ENCODE peak calls at places on chromosome X, in four cellular contexts. C, P, E and H are unnamed samples.

GRCh38 chrX:10048695-10049094 is 81.5 kb downstream of the CLDN34 start:
- DNase-seq in C (no peak), P (no peak), E (no peak), H (no peak)

GRCh38 chrX:69031971-69032391 is 133.3 kb downstream of the PJA1 start:
- DNase-seq in C (no peak), P (no peak), E (peak), H (no peak)

GRCh38 chrX:44874481-44875184 is 1.6 kb downstream of the KDM6A start:
- DNase-seq in C (peak), P (peak), E (no peak), H (no peak)

GRCh38 chrX:8939344-8939743 is 94.6 kb downstream of the FAM9B start:
- DNase-seq in C (no peak), P (no peak), E (no peak), H (no peak)

GRCh38 chrX:39242187-39242586 is 440.9 kb downstream of the MID1IP1 start:
- DNase-seq in C (peak), P (peak), E (no peak), H (peak)

GRCh38 chrX:106933538-106933961 is 13.3 kb downstream of the CLDN2 start:
- DNase-seq in C (no peak), P (peak), E (no peak), H (no peak)

GRCh38 chrX:150635952-150636351 is 57.2 kb upstream of the MTMR1 start:
- DNase-seq in C (no peak), P (no peak), E (no peak), H (no peak)

GRCh38 chrX:119757979-119758681 is at the start of gene SOWAHD:
- DNase-seq in C (peak), P (peak), E (peak), H (peak)

GRCh38 chrX:27086221-27086620 is 376.9 kb downstream of the PPP4R3C start:
- DNase-seq in C (no peak), P (no peak), E (no peak), H (no peak)

GRCh38 chrX:37692918-37693317 is 7.3 kb downstream of the XK start:
- DNase-seq in C (no peak), P (no peak), E (no peak), H (no peak)

GRCh38 chrX:138128025-138128671 is 562.2 kb downstream of the ZIC3 start:
- DNase-seq in C (peak), P (peak), E (peak), H (no peak)

GRCh38 chrX:108224727-108225455 is 133.3 kb downstream of the ATG4A start:
- DNase-seq in C (peak), P (peak), E (no peak), H (peak)

GRCh38 chrX:35006361-35006760 is 63.8 kb downstream of the FAM47B start:
- DNase-seq in C (no peak), P (no peak), E (no peak), H (no peak)

GRCh38 chrX:53089224-53089842 is 4.6 kb upstream of the KANTR start:
- DNase-seq in C (peak), P (peak), E (no peak), H (peak)

GRCh38 chrX:120452131-120452530 is 17.0 kb downstream of the LAMP2 start:
- DNase-seq in C (no peak), P (peak), E (peak), H (peak)

GRCh38 chrX:40197071-40197470 is 99.3 kb upstream of the BCOR start:
- DNase-seq in C (peak), P (no peak), E (no peak), H (no peak)

GRCh38 chrX:123923211-123923610 is 38.3 kb upstream of the STAG2 start:
- DNase-seq in C (no peak), P (no peak), E (no peak), H (no peak)

GRCh38 chrX:78131117-78131516 is 8.3 kb downstream of the TAF9B start:
- DNase-seq in C (no peak), P (no peak), E (no peak), H (no peak)

GRCh38 chrX:151814767-151815166 is 80.2 kb downstream of the CNGA2 start:
- DNase-seq in C (no peak), P (no peak), E (no peak), H (no peak)

GRCh38 chrX:101417981-101418841 is 10.2 kb downstream of the HNRNPH2 start:
- DNase-seq in C (no peak), P (peak), E (peak), H (peak)

GRCh38 chrX:101759000-101759399 is 99.3 kb upstream of the ARMCX2 start:
- DNase-seq in C (peak), P (peak), E (peak), H (peak)

GRCh38 chrX:103879339-103879738 is 47.3 kb upstream of the RAB9B start:
- DNase-seq in C (no peak), P (no peak), E (no peak), H (no peak)

GRCh38 chrX:46759645-46759974 is 692 bp upstream of the SLC9A7 start:
- DNase-seq in C (no peak), P (peak), E (no peak), H (no peak)

DNA sequence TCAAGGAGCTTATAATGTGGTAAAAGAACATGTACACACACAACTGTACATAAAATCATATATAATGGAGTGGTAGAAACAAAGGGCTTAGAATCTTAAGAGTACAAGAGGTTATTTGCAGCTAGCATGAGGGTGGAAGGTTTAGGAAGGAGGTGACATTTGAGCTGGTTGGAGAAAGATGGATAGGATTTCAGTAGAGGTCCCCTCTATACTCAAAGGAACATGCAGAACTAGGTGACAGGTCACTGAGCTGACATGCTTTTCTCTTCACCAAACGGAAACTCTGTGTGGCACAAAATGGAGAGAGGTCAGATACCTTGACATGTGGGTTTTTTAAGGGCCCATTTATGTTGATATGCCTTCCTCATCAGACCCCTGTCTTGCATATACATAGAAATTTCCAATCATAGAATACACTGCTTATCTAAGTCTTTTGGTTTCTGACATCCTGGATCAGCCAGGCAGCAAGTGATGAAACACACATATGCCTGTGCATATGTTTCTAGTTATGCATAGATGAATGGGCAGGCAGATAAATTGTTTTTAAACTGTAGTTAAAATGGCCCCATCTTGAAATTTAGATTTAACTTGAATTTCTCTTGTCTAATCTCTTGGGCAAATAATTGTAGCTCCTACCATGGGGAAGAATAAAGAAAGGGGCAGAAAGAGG is 29.3 kb downstream of the CLCN5 start:
- DNase-seq in C (no peak), P (peak), E (no peak), H (no peak)
- TF ChIP-seq TEAD4 in C (no peak), P (no peak), E (no peak), H (no peak)

DNA sequence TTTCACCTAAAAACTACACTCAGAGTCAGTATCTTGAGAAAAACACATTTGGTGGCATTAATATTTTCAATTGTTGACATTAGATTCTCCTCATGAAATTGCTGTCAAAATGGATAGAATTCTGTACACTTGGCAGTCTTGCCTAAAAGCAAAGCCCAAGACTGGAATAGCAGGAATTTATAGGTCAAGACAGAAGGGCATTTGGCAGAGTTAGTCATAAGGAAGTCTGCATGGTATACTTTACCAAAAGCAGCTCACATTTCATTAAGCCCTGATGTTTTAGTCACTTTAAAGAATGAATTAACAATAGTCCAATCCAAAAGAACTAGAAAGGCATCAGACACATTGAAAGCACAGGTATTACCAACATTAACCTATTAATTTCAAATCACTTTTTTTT is 7.1 kb downstream of the CCDC160 start:
- DNase-seq in C (no peak), P (no peak), E (no peak), H (no peak)
- TF ChIP-seq TEAD4 in C (no peak), P (no peak), E (no peak), H (no peak)

GRCh38 chrX:23515028-23515427 is 152.3 kb upstream of the PRDX4 start:
- DNase-seq in C (no peak), P (no peak), E (no peak), H (no peak)
- TF ChIP-seq TEAD4 in C (no peak), P (no peak), E (no peak), H (no peak)

DNA sequence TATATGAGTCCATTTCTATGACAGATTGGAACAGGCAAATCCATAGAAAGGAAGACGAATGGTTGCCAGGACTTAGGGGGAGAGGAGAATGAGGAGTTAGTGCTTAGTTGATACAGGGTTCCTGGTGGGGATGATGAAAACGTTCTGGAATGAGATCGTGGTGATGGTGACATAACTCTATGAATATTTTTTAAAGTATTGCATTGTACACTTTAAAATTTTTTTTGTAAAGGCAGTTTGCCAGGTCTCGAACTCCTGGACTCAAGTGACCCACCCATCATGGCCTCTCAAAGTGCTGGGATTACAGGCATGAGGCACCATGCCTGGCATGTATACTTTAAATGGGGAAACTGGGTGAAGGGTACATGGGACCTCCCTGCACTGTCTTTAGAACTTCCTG is 9.9 kb upstream of the CCNQ start:
- DNase-seq in C (no peak), P (no peak), E (no peak), H (no peak)
- TF ChIP-seq TEAD4 in C (no peak), P (no peak), E (no peak), H (no peak)

GRCh38 chrX:72297953-72298730 is 7.6 kb downstream of the CITED1 start:
- DNase-seq in C (no peak), P (peak), E (no peak), H (peak)
- TF ChIP-seq TEAD4 in C (no peak), P (no peak), E (peak), H (no peak)

GRCh38 chrX:116801943-116802342 is 339.2 kb upstream of the CT83 start:
- DNase-seq in C (no peak), P (no peak), E (no peak), H (no peak)

DNA sequence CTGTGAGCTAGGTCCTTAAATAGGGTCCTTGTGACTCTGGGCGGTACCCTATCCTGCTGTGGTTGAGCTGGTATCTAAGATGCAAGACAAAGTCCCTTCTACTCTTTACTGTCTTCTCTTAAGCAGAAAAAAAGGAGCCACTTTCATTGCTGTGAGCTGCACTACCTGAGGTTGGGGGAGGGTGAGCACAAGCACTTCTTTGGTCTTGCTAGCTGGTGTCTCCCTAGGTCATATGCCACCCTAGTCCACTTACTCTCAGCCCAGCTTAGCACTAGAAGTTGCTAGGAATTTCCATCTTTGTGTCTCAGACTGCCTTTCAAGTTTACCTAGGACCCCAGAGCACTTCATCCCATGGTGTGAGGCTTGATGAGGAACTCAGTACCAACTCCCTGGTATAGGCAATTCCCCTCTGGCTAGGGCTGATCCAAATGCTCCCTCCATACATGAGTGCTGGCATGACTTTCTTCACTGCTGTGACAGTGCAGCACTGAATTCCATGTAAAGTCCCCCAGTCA is 343.6 kb upstream of the CT83 start:
- DNase-seq in C (no peak), P (no peak), E (no peak), H (no peak)
- TF ChIP-seq TEAD4 in C (no peak), P (no peak), E (no peak), H (no peak)

GRCh38 chrX:15564981-15565579 is 35.7 kb downstream of the ACE2 start:
- DNase-seq in C (peak), P (peak), E (peak), H (peak)
- TF ChIP-seq TEAD4 in C (no peak), P (no peak), E (no peak), H (no peak)

GRCh38 chrX:139759637-139760036 is 51.7 kb upstream of the MCF2 start:
- DNase-seq in C (peak), P (no peak), E (peak), H (no peak)
- TF ChIP-seq TEAD4 in C (no peak), P (no peak), E (no peak), H (no peak)

DNA sequence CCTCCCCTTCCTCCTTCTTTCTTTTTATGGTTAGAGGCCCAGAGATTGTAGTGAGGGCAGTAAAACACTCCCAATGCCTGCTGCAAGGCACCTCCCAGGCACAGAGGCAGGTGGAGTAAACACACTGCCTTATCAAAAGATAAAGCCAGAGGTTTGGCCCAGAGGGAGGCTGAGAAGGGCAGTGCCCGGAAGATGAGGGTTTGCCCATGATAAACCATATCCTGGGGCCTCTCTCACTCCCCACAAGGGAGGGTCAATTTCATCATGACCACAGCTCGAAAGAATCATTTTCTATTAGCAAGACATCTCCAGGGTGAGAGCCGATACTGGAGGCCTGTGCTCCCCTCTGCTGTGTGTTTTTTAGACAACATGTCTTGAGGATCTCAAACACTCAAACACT is 98.5 kb upstream of the FAM9C start:
- DNase-seq in C (no peak), P (no peak), E (no peak), H (no peak)
- TF ChIP-seq TEAD4 in C (no peak), P (no peak), E (no peak), H (no peak)